ENCODE peak calls at places on chromosomes 6 and 20, in four cellular contexts. H, L, G and B are unnamed samples.

GRCh38 chr6:7467007-7467897 is 74.2 kb upstream of the DSP start:
- DNase-seq in G (no peak), L (peak; percentile 55), H (no peak), B (no peak)

GRCh38 chr6:137805622-137806021 is 61.4 kb upstream of the TNFAIP3 start:
- DNase-seq in G (no peak), H (no peak), L (no peak), B (no peak)

GRCh38 chr20:48463916-48464315 is 363.9 kb downstream of the PREX1 start:
- DNase-seq in G (no peak), H (no peak), L (no peak), B (peak; percentile 20)

GRCh38 chr20:7383218-7383617 is 557.0 kb downstream of the HAO1 start:
- DNase-seq in G (no peak), H (no peak), L (no peak), B (no peak)

GRCh38 chr6:444653-445275 is 53.2 kb downstream of the IRF4 start:
- DNase-seq in H (no peak), G (no peak), L (no peak), B (no peak)

GRCh38 chr6:106177786-106178185 is 91.7 kb downstream of the PRDM1 start:
- DNase-seq in H (no peak), G (no peak), L (no peak), B (no peak)

GRCh38 chr6:40352006-40352405 is 235.2 kb downstream of the LRFN2 start:
- DNase-seq in G (no peak), H (no peak), L (no peak), B (no peak)

GRCh38 chr6:20197251-20197650 is 15.0 kb downstream of the MBOAT1 start:
- DNase-seq in H (no peak), G (no peak), L (no peak), B (no peak)

GRCh38 chr20:38034108-38034649 is 633 bp downstream of the RPRD1B start:
- DNase-seq in L (no peak), H (no peak), G (no peak), B (no peak)

GRCh38 chr20:49179368-49180277 is 8.5 kb downstream of the STAU1 start:
- DNase-seq in G (no peak), L (no peak), H (no peak), B (no peak)

GRCh38 chr6:8059129-8059528 is 5.1 kb downstream of the BLOC1S5 start:
- DNase-seq in L (no peak), H (no peak), G (no peak), B (no peak)

GRCh38 chr6:83185096-83185495 is 8.0 kb downstream of the PGM3 start:
- DNase-seq in H (no peak), G (no peak), L (no peak), B (no peak)

GRCh38 chr6:118724211-118724610 is 72.8 kb upstream of the CEP85L start:
- DNase-seq in H (no peak), L (no peak), G (no peak), B (no peak)

GRCh38 chr6:137692806-137693205 is 174.3 kb upstream of the TNFAIP3 start:
- DNase-seq in H (no peak), G (no peak), L (no peak), B (no peak)

GRCh38 chr20:50252715-50253500 is 62.3 kb downstream of the CEBPB start:
- DNase-seq in G (no peak), H (no peak), L (peak; percentile 4), B (no peak)

GRCh38 chr6:137309078-137309762 is 90.0 kb upstream of the IFNGR1 start:
- DNase-seq in H (no peak), G (peak; percentile 5), L (peak; percentile 81), B (no peak)

GRCh38 chr6:55818482-55818881 is 56.9 kb downstream of the BMP5 start:
- DNase-seq in H (no peak), G (no peak), L (no peak), B (no peak)

GRCh38 chr6:36724514-36725385 is 27.1 kb downstream of the RAB44 start:
- DNase-seq in H (peak; percentile 26), G (no peak), L (peak; percentile 68), B (peak; percentile 21)

GRCh38 chr6:13919861-13920260 is 4.9 kb upstream of the RNF182 start:
- DNase-seq in G (no peak), L (no peak), H (no peak), B (no peak)

GRCh38 chr6:27290065-27290849 is 21.8 kb downstream of the POM121L2 start:
- DNase-seq in G (no peak), H (no peak), L (no peak), B (no peak)

GRCh38 chr20:701401-702129 is 26.0 kb upstream of the SCRT2 start:
- DNase-seq in L (no peak), H (no peak), G (no peak), B (no peak)

GRCh38 chr6:30494275-30494990 is 5.1 kb downstream of the HLA-E start:
- DNase-seq in H (no peak), L (no peak), G (no peak), B (no peak)

GRCh38 chr6:80545323-80545722 is 438.9 kb downstream of the BCKDHB start:
- DNase-seq in L (no peak), G (no peak), H (no peak), B (no peak)

GRCh38 chr6:36668601-36669390 is 9.7 kb upstream of the CDKN1A start:
- DNase-seq in H (no peak), G (no peak), L (no peak), B (no peak)

GRCh38 chr20:61803903-61804804 is 261.5 kb downstream of the TAF4 start:
- DNase-seq in L (no peak), H (no peak), G (no peak), B (peak; percentile 5)

GRCh38 chr6:130713144-130713543 is 114.1 kb upstream of the SMLR1 start:
- DNase-seq in H (no peak), L (no peak), G (no peak), B (no peak)

GRCh38 chr6:2197177-2197671 is 48.2 kb downstream of the GMDS start:
- DNase-seq in L (no peak), H (no peak), G (no peak), B (peak; percentile 72)

GRCh38 chr6:149065658-149066556 is 251.6 kb upstream of the TAB2 start:
- DNase-seq in L (no peak), G (no peak), H (no peak), B (no peak)

GRCh38 chr6:128516514-128516898 is 3.9 kb downstream of the PTPRK start:
- DNase-seq in H (no peak), L (no peak), G (no peak), B (no peak)

GRCh38 chr6:49410564-49410963 is 52.5 kb downstream of the MMUT start:
- DNase-seq in H (no peak), G (no peak), L (no peak), B (no peak)

GRCh38 chr6:52514514-52514913 is 62.3 kb downstream of the TRAM2 start:
- DNase-seq in G (no peak), L (peak; percentile 47), H (no peak), B (no peak)

GRCh38 chr6:2183235-2183634 is 62.2 kb downstream of the GMDS start:
- DNase-seq in H (no peak), L (no peak), G (no peak), B (no peak)